ENCODE peak calls at places on chromosomes 6 and 20, in ten cellular contexts. U is cardiac muscle cell, F is NCI-H1105 treated with DMSO at 0.1 percent for 48 hours, C is fibroblast of lung, L is fibroblast of mammary gland, X is T-helper 1 cell, E is NCI-H1092 treated with DMSO at 0.1 percent for 48 hours, M is NCI-H1930, A is T-helper 9 cell, O is lung. V is an unnamed sample.
A peak's percentile ranks its signal among the peaks of the same experiment; 100 is the strongest.

GRCh38 chr6:152057832-152058498 is 250.5 kb downstream of the ESR1 start:
- DNase-seq in A (no peak), E (no peak), O (no peak), X (no peak), F (no peak), L (no peak), C (no peak), M (no peak), U (no peak), V (no peak)

GRCh38 chr6:26332408-26332807 is 32.6 kb upstream of the BTN3A2 start:
- DNase-seq in X (no peak), M (no peak), A (no peak), U (no peak), E (no peak), L (no peak), F (no peak), O (no peak), C (no peak), V (no peak)

GRCh38 chr6:119539066-119539746 is 189.6 kb upstream of the MAN1A1 start:
- DNase-seq in F (no peak), M (no peak), A (no peak), X (no peak), C (no peak), E (no peak), U (no peak), L (no peak), O (no peak), V (no peak)

GRCh38 chr6:56096454-56096853 is 150.9 kb downstream of the COL21A1 start:
- DNase-seq in U (no peak), A (no peak), M (no peak), E (no peak), C (no peak), O (no peak), L (peak; percentile 22), X (no peak), F (peak; percentile 94), V (no peak)

GRCh38 chr6:30091577-30092381 is 16.2 kb upstream of the RNF39 start:
- DNase-seq in A (no peak), L (peak; percentile 56), E (no peak), M (no peak), F (no peak), O (peak; percentile 69), C (peak; percentile 29), U (peak; percentile 64), X (no peak), V (no peak)

GRCh38 chr20:64143018-64143801 is 21.0 kb upstream of the MYT1 start:
- DNase-seq in X (no peak), M (no peak), O (no peak), A (no peak), C (no peak), L (no peak), U (no peak), E (no peak), F (no peak), V (no peak)

GRCh38 chr6:44925100-44925739 is 402.9 kb upstream of the RUNX2 start:
- DNase-seq in E (no peak), L (peak; percentile 14), U (peak; percentile 57), A (peak; percentile 15), M (peak; percentile 11), X (peak; percentile 34), O (no peak), C (no peak), F (peak; percentile 74), V (peak; percentile 94)

GRCh38 chr20:1467355-1468116 is 887 bp upstream of the NSFL1C start:
- DNase-seq in E (no peak), M (no peak), C (no peak), F (no peak), X (no peak), L (no peak), U (no peak), A (no peak), O (peak; percentile 47), V (no peak)

V was measured in NCI-H2081.